ENCODE peak calls at places on chromosomes 3 and 15, in four cellular contexts. One of them, this sample, is unnamed.

GRCh38 chr3:175620093-175620492 is 761.0 kb downstream of the NAALADL2 start:
- DNase-seq in choroid plexus epithelial cell: no peak
- DNase-seq in Peyer's patch: no peak
- DNase-seq in lower leg skin: no peak
- DNase-seq in this sample: no peak

GRCh38 chr3:104629038-104629437 is 737.7 kb upstream of the ALCAM start:
- DNase-seq in Peyer's patch: no peak
- DNase-seq in choroid plexus epithelial cell: peak
- DNase-seq in lower leg skin: no peak
- DNase-seq in this sample: no peak

GRCh38 chr15:73127302-73127936 is 75.2 kb downstream of the NEO1 start:
- DNase-seq in Peyer's patch: peak
- DNase-seq in lower leg skin: no peak
- DNase-seq in choroid plexus epithelial cell: peak
- DNase-seq in this sample: no peak

GRCh38 chr3:14329116-14329830 is 73.1 kb upstream of the SLC6A6 start:
- DNase-seq in choroid plexus epithelial cell: peak
- DNase-seq in lower leg skin: no peak
- DNase-seq in Peyer's patch: peak
- DNase-seq in this sample: no peak

GRCh38 chr3:69422751-69423150 is 36.9 kb upstream of the FRMD4B start:
- DNase-seq in lower leg skin: no peak
- DNase-seq in Peyer's patch: no peak
- DNase-seq in choroid plexus epithelial cell: peak
- DNase-seq in this sample: no peak

GRCh38 chr3:101676765-101677435 is at the start of gene ZBTB11:
- DNase-seq in Peyer's patch: peak
- DNase-seq in lower leg skin: peak
- DNase-seq in choroid plexus epithelial cell: peak
- DNase-seq in this sample: peak

GRCh38 chr15:92082217-92082843 is 228.8 kb downstream of the SLCO3A1 start:
- DNase-seq in Peyer's patch: peak
- DNase-seq in choroid plexus epithelial cell: peak
- DNase-seq in lower leg skin: peak
- DNase-seq in this sample: peak

GRCh38 chr3:98406034-98406433 is 15.6 kb downstream of the OR5K3 start:
- DNase-seq in lower leg skin: no peak
- DNase-seq in choroid plexus epithelial cell: no peak
- DNase-seq in Peyer's patch: no peak
- DNase-seq in this sample: no peak

GRCh38 chr15:51992953-51993352 is 21.4 kb upstream of the LEO1 start:
- DNase-seq in lower leg skin: no peak
- DNase-seq in choroid plexus epithelial cell: peak
- DNase-seq in Peyer's patch: no peak
- DNase-seq in this sample: no peak

GRCh38 chr3:179921500-179921899 is 115.2 kb downstream of the PEX5L start:
- DNase-seq in Peyer's patch: no peak
- DNase-seq in lower leg skin: no peak
- DNase-seq in choroid plexus epithelial cell: no peak
- DNase-seq in this sample: no peak

GRCh38 chr3:27312044-27312668 is 57.0 kb downstream of the NEK10 start:
- DNase-seq in choroid plexus epithelial cell: peak
- DNase-seq in Peyer's patch: no peak
- DNase-seq in lower leg skin: no peak
- DNase-seq in this sample: no peak

GRCh38 chr15:58852347-58852746 is 81.1 kb downstream of the SLTM start:
- DNase-seq in Peyer's patch: no peak
- DNase-seq in lower leg skin: no peak
- DNase-seq in choroid plexus epithelial cell: peak
- DNase-seq in this sample: no peak
- TF ChIP-seq CTCF in Peyer's patch: peak
- TF ChIP-seq CTCF in lower leg skin: no peak
- TF ChIP-seq CTCF in choroid plexus epithelial cell: peak
- TF ChIP-seq CTCF in this sample: no peak

DNA sequence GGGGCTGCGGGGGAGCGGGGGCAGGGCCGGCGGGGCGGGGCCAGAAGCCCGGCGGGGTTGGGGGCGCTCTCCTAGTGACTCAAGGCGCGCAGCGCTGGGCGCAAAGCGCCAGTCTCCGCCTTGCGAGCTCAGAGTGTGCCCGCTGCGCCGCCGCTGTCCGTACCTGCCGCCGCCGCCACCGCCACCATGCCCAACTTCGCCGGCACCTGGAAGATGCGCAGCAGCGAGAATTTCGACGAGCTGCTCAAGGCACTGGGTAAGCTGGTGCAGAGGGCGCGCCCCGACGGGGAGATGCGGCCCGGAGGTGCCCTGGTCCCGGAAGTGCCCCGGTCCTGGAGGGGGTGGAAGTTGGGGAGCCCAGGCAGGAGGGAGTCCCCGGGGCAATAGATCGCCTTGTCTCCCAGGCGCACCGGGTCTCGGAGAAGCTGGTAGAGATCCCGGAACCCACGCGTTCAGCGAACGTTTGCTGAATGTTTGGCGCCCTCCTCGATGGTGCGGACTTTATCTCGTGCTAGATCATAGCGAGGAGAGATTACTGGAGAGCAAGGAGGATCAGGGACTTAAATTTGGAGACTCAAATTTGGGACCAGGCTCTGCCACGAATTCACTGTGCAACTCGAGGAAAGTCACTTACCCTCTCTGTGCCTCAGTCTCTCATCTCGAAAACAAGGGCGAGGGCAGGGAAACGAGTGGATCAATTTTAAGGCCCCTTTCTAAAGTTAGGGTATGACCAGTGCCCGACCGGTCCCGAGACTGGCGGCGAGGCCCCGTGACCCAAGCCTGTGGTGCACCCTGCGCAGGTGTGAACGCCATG is at the start of gene CRABP1:
- DNase-seq in Peyer's patch: no peak
- DNase-seq in lower leg skin: no peak
- DNase-seq in choroid plexus epithelial cell: no peak
- DNase-seq in this sample: no peak
- TF ChIP-seq CTCF in Peyer's patch: no peak
- TF ChIP-seq CTCF in lower leg skin: no peak
- TF ChIP-seq CTCF in choroid plexus epithelial cell: no peak
- TF ChIP-seq CTCF in this sample: no peak

DNA sequence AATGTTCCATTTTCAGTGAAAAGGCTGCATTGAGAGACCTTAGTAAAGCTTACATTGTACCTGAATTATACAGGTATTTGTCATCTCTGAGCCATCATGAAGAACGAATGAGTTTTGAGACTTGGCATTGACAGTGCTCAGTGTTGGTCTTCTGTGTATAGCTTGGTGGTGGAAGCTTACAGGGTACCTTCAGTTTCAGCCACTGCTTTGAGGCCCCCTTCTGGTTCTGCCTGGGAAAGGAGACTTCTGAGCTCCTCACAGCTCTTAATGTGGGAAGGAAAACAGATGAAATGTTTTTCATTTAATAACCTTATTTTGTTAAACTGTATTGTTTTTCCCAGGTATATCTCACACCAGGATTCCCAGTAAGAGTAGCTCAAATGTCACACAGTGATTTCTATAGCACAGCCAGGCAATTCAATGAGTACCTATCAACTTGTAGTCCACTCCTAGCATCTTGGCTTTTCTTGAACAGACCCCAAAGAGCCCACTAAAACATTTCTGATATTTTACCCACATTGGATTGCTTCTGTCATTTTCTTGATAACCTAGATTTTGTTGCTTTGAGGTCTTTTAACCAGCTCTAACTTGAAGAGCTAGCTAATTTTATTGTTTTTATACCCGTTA is 5.6 kb downstream of the SERPINI1 start:
- DNase-seq in lower leg skin: no peak
- DNase-seq in Peyer's patch: peak
- DNase-seq in choroid plexus epithelial cell: peak
- DNase-seq in this sample: no peak
- TF ChIP-seq CTCF in lower leg skin: no peak
- TF ChIP-seq CTCF in Peyer's patch: peak
- TF ChIP-seq CTCF in choroid plexus epithelial cell: peak
- TF ChIP-seq CTCF in this sample: no peak

GRCh38 chr15:67416891-67417290 is 104.0 kb upstream of the C15orf61 start:
- DNase-seq in lower leg skin: no peak
- DNase-seq in choroid plexus epithelial cell: no peak
- DNase-seq in Peyer's patch: no peak
- DNase-seq in this sample: no peak

GRCh38 chr15:67419705-67420104 is 101.2 kb upstream of the C15orf61 start:
- DNase-seq in choroid plexus epithelial cell: no peak
- DNase-seq in Peyer's patch: no peak
- DNase-seq in lower leg skin: no peak
- DNase-seq in this sample: no peak

GRCh38 chr15:67420137-67420536 is 100.8 kb upstream of the C15orf61 start:
- DNase-seq in lower leg skin: no peak
- DNase-seq in choroid plexus epithelial cell: no peak
- DNase-seq in Peyer's patch: no peak
- DNase-seq in this sample: no peak

GRCh38 chr15:67422296-67422695 is 98.6 kb upstream of the C15orf61 start:
- DNase-seq in choroid plexus epithelial cell: no peak
- DNase-seq in Peyer's patch: no peak
- DNase-seq in lower leg skin: no peak
- DNase-seq in this sample: no peak

GRCh38 chr15:67421105-67421504 is 99.8 kb upstream of the C15orf61 start:
- DNase-seq in choroid plexus epithelial cell: no peak
- DNase-seq in lower leg skin: no peak
- DNase-seq in Peyer's patch: no peak
- DNase-seq in this sample: no peak
- TF ChIP-seq CTCF in choroid plexus epithelial cell: no peak
- TF ChIP-seq CTCF in lower leg skin: no peak
- TF ChIP-seq CTCF in Peyer's patch: no peak
- TF ChIP-seq CTCF in this sample: no peak

DNA sequence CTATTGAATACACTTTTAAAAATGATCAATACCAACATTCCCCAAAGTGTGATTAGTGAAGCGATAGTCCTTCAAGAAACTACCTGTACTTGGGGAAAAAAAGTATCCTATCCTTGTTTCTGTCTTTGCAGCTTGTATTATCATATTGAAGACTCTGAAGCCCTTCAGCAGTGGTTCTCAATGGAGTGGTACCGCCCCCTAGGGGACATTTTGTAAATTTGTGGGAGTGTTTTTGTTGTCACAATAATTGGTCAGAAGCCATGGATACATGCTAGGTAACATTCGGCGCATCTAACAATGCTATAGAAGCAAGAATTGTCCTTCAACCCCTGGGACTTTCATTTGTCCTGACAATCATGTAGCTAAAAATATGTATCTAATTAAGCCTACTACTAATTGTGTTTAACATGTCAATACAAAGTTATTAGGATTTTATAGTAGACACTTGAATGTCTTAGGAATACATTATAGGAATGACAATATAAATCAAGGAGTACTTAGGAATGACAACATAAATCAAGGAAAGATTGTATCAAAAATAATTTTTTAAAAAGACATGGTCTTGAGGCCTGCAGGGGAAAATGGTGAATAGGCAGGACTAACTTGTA is 53.7 kb downstream of the NMD3 start:
- DNase-seq in Peyer's patch: peak
- DNase-seq in lower leg skin: no peak
- DNase-seq in choroid plexus epithelial cell: peak
- DNase-seq in this sample: no peak
- TF ChIP-seq CTCF in Peyer's patch: peak
- TF ChIP-seq CTCF in lower leg skin: no peak
- TF ChIP-seq CTCF in choroid plexus epithelial cell: peak
- TF ChIP-seq CTCF in this sample: peak

DNA sequence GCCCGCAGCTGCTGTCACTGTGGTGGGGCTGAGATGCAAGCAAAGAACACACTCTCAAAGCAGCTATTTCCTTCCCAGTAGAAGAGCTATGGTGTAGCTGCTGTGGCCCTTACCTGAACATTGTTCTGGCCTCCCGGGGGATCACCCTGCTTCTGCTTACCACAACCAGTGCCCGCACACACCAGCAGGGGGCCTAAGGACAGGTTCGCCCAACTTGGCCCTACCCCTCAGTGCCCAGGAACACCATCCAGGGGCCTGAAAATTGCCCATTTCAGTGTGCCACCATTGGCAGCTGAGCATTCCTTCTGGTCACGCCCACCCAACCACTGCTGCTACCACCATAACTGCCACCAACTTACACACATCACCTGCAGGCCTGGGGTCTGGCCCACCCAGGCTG is 113.0 kb downstream of the TP63 start:
- DNase-seq in lower leg skin: no peak
- DNase-seq in choroid plexus epithelial cell: no peak
- DNase-seq in Peyer's patch: no peak
- DNase-seq in this sample: no peak
- TF ChIP-seq CTCF in lower leg skin: no peak
- TF ChIP-seq CTCF in choroid plexus epithelial cell: no peak
- TF ChIP-seq CTCF in Peyer's patch: no peak
- TF ChIP-seq CTCF in this sample: no peak

GRCh38 chr3:139541156-139541897 is 1.8 kb upstream of the RBP1 start:
- DNase-seq in choroid plexus epithelial cell: no peak
- DNase-seq in lower leg skin: no peak
- DNase-seq in Peyer's patch: no peak
- DNase-seq in this sample: no peak

GRCh38 chr3:139538733-139539132 is 809 bp downstream of the RBP1 start:
- DNase-seq in Peyer's patch: peak
- DNase-seq in lower leg skin: no peak
- DNase-seq in choroid plexus epithelial cell: peak
- DNase-seq in this sample: no peak

GRCh38 chr3:139537795-139538538 is 1.6 kb downstream of the RBP1 start:
- DNase-seq in choroid plexus epithelial cell: no peak
- DNase-seq in lower leg skin: no peak
- DNase-seq in Peyer's patch: no peak
- DNase-seq in this sample: no peak

GRCh38 chr3:139540686-139541085 is 1.1 kb upstream of the RBP1 start:
- DNase-seq in lower leg skin: no peak
- DNase-seq in choroid plexus epithelial cell: no peak
- DNase-seq in Peyer's patch: no peak
- DNase-seq in this sample: no peak

DNA sequence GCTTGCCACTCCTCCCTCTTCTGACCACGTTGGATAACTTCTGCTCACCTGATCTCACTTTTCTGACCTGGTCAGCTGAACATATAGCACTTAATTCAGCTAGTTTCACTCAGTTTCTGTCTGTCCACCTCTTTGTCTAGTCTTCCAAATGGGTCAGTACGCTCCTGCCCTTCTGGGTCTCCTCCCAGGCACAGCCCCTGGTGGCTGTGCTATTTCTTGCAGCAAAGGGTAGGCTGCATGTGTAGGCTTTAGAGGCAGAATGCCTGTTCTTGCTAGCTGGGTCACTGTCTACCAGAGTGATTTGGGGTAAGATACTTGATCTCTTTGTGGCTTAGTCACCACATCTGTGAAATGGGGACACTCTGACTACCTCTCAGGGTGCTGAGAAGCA is 2.4 kb upstream of the RBP1 start:
- DNase-seq in choroid plexus epithelial cell: no peak
- DNase-seq in lower leg skin: no peak
- DNase-seq in Peyer's patch: no peak
- DNase-seq in this sample: no peak
- TF ChIP-seq CTCF in choroid plexus epithelial cell: peak
- TF ChIP-seq CTCF in lower leg skin: no peak
- TF ChIP-seq CTCF in Peyer's patch: no peak
- TF ChIP-seq CTCF in this sample: no peak

DNA sequence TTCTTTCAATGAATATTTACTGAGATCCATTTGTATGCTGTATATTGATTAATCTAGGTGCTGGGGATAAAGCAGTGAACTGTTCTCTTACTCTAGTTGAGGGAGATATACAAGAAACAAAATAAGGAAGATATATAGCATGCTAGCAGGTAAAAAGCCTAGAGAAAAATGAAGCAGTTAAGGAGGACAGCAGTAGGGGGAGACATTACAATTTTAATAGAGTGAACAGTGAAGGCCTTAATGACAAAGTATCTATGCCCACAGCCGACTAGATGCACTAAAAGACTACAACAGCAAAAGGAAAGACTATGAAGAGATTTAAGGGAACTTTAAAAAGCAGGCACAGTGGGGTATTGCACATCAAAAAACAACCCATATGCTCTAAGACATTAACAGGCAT is 81.4 kb downstream of the XRN1 start:
- DNase-seq in choroid plexus epithelial cell: peak
- DNase-seq in Peyer's patch: no peak
- DNase-seq in lower leg skin: no peak
- DNase-seq in this sample: no peak
- TF ChIP-seq CTCF in choroid plexus epithelial cell: peak
- TF ChIP-seq CTCF in Peyer's patch: peak
- TF ChIP-seq CTCF in lower leg skin: no peak
- TF ChIP-seq CTCF in this sample: no peak